ENCODE peak calls at places on chromosomes 3 and 15, in ten cellular contexts. G, E, A, S, P, N, J, R, B and W are unnamed samples.

GRCh38 chr3:37126856-37127255 is 47.5 kb downstream of the LRRFIP2 start:
- DNase-seq in R (no peak), B (no peak), N (no peak), E (no peak), J (no peak), A (no peak), G (no peak), S (no peak), P (no peak), W (no peak)

GRCh38 chr3:106765342-106765741 is 611.9 kb upstream of the CCDC54 start:
- DNase-seq in S (no peak), B (no peak), J (no peak), G (no peak), P (no peak), N (no peak), R (peak; percentile 43), A (peak; percentile 70), E (peak; percentile 93), W (no peak)

GRCh38 chr15:34213690-34214089 is 3.8 kb upstream of the KATNBL1 start:
- DNase-seq in G (no peak), S (no peak), J (no peak), P (no peak), A (no peak), E (no peak), R (no peak), B (no peak), N (no peak), W (no peak)

GRCh38 chr3:158845748-158846350 is 44.0 kb downstream of the MFSD1 start:
- DNase-seq in J (no peak), R (peak; percentile 19), N (no peak), A (no peak), S (peak; percentile 27), P (no peak), E (peak; percentile 28), G (no peak), B (no peak), W (no peak)

GRCh38 chr3:48301814-48302194 is 31.7 kb downstream of the SPINK8 start:
- DNase-seq in A (no peak), P (peak; percentile 17), N (no peak), S (peak; percentile 37), E (peak; percentile 58), R (peak; percentile 54), G (no peak), J (peak; percentile 48), B (no peak), W (no peak)

GRCh38 chr3:55337641-55338174 is 149.4 kb downstream of the WNT5A start:
- DNase-seq in J (no peak), P (no peak), B (no peak), S (no peak), G (no peak), A (no peak), N (no peak), E (no peak), R (no peak), W (no peak)

GRCh38 chr3:125322166-125322565 is 53.0 kb downstream of the ZNF148 start:
- DNase-seq in R (peak; percentile 96), J (no peak), N (no peak), G (no peak), A (no peak), P (peak; percentile 6), S (no peak), E (peak; percentile 49), B (no peak), W (no peak)

GRCh38 chr3:58051196-58051595 is 43.0 kb downstream of the FLNB start:
- DNase-seq in S (no peak), G (no peak), E (peak; percentile 87), J (peak; percentile 79), R (peak; percentile 87), B (no peak), A (peak; percentile 82), N (no peak), P (peak; percentile 58), W (no peak)

GRCh38 chr3:156605686-156606605 is 51.0 kb upstream of the SSR3 start:
- DNase-seq in A (peak; percentile 79), J (peak; percentile 86), E (peak; percentile 82), N (peak; percentile 48), S (peak; percentile 36), B (peak; percentile 67), R (peak; percentile 74), P (no peak), G (peak; percentile 79), W (peak; percentile 71)

GRCh38 chr3:162586591-162586990 is 1090.0 kb downstream of the OTOL1 start:
- DNase-seq in N (no peak), B (no peak), P (no peak), G (no peak), J (no peak), E (peak; percentile 1), S (no peak), R (peak; percentile 62), A (no peak), W (no peak)

GRCh38 chr15:64847448-64847847 is 5.7 kb downstream of the PLEKHO2 start:
- DNase-seq in R (no peak), S (no peak), E (no peak), A (no peak), J (no peak), B (no peak), P (no peak), N (no peak), G (no peak), W (no peak)
- H3K4me3 ChIP-seq in R (no peak overlapping the region), S (no peak overlapping the region), E (no peak overlapping the region), A (no peak overlapping the region), J (no peak overlapping the region), B (no peak overlapping the region), P (no peak overlapping the region), N (no peak overlapping the region), G (peak overlapping the region; percentile 69), W (no peak overlapping the region)

DNA sequence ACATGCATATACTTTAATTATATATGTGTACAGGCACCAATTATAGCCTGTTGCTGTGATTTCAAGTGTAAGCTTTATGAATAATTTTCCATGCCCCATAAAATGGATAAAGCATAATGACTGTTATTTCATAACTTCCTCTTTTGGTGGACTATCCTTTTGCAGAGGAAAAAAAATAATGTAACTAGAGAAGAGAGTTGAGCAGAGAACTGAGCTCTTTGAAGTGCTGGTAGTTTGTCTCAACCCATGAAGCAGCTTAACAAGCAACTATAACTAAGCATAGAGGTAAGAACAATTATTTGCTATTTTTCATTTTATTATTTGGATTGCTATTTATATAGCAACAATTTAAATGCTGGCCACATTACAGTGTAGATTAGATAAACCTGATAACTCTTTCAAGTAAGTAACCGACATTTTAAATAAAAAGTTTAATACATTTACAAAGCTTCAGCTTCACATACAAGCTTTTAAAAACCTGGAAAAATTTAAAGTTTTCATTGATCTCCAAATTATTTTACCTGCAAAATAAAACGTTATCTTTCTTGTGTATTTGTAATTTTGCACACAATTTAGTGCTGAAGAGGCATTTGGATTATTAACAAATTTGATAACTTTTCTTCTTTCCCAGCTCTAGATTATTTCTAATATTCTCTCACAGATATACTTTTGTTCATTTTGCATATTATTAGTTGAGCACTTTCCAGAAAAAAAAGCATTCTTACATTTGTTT is 24.4 kb upstream of the MBNL1 start:
- DNase-seq in A (no peak), B (no peak), E (no peak), R (no peak), G (no peak), J (no peak), S (no peak), N (no peak), P (no peak), W (no peak)
- H3K4me3 ChIP-seq in A (no peak overlapping the region), B (no peak overlapping the region), E (no peak overlapping the region), R (no peak overlapping the region), G (peak overlapping the region; percentile 35), J (peak overlapping the region; percentile 30), S (no peak overlapping the region), N (no peak overlapping the region), P (no peak overlapping the region), W (no peak overlapping the region)

GRCh38 chr15:70775160-70775559 is 11.8 kb upstream of the UACA start:
- DNase-seq in G (no peak), S (no peak), N (no peak), A (no peak), B (no peak), R (peak; percentile 62), E (peak; percentile 72), P (no peak), J (no peak), W (no peak)

GRCh38 chr15:70777156-70777926 is 14.0 kb upstream of the UACA start:
- DNase-seq in S (no peak), B (no peak), E (no peak), R (no peak), J (no peak), A (no peak), G (no peak), P (no peak), N (no peak), W (no peak)

GRCh38 chr15:70783041-70783440 is 19.7 kb upstream of the UACA start:
- DNase-seq in N (no peak), E (no peak), P (no peak), J (no peak), S (no peak), R (no peak), A (no peak), B (no peak), G (no peak), W (no peak)

GRCh38 chr15:70781236-70781635 is 17.9 kb upstream of the UACA start:
- DNase-seq in J (no peak), A (no peak), B (no peak), G (no peak), N (no peak), S (no peak), R (no peak), E (no peak), P (no peak), W (no peak)

DNA sequence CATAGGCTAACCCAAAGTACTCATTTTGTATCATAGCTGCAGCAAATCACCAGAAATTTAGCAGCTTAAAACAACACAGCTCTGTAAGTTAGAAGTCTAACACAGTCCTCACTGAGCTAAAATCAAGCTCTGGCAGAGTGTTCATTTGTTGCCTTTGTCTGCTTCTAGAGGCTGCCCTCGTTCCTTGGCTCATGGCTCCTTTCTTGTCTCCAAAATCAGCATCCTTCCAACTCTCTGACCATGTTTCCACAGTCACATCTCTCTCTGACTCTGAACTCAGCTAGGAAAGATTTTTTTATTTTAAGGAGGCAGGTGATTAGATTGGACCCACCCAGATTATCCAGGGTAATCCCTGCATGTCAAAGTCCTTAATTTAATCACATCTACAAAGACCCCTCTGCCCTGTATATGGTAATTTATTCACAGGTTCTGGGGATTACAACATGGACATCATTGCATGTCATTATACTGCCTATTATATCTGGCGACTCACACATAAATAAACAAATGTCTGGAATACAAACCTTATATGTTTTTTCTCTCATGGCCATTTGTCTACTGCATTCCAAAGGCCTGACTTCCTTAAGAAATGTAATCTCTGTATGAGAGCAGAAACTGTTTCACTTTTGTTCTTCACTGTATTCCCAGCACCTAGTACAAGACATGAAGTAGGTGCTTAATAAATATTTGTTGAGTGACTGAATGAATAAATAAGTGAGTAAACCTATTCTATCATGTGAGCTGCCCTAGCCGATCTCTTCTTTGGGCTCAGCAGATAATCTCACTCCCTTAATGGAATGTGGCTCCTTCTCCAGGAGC is 15.1 kb upstream of the UACA start:
- DNase-seq in N (no peak), A (no peak), B (no peak), J (no peak), P (no peak), E (peak; percentile 60), S (no peak), G (no peak), R (peak; percentile 79), W (no peak)
- H3K4me3 ChIP-seq in N (no peak overlapping the region), A (no peak overlapping the region), B (no peak overlapping the region), J (no peak overlapping the region), P (no peak overlapping the region), E (no peak overlapping the region), S (no peak overlapping the region), G (no peak overlapping the region), R (no peak overlapping the region), W (no peak overlapping the region)

DNA sequence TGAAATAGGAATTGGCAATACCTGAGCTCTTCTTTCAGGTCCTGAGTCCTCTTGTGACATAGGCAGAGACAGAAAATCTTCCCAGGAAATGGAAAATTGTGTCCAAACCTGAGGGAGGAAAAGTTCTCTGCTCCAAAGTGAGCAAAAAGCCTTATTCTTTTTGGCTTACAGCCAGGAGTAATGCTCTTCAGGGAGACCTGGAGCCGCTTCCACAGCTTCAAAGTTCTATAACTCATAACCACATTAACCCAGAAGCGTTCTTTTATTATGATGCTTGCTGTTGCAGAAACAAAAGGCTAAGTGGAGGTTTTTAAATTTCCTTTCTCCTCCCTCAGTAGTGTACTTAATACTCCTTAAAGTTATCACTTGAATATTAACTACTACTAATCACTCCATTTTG is 621 bp downstream of the IGSF10 start:
- DNase-seq in G (no peak), J (no peak), B (no peak), P (no peak), E (peak; percentile 30), S (no peak), A (no peak), N (no peak), R (peak; percentile 5), W (no peak)
- H3K4me3 ChIP-seq in G (peak overlapping the region; percentile 32), J (peak overlapping the region; percentile 55), B (peak overlapping the region; percentile 34), P (no peak overlapping the region), E (peak overlapping the region; percentile 63), S (peak overlapping the region; percentile 19), A (peak overlapping the region; percentile 61), N (peak overlapping the region; percentile 50), R (no peak overlapping the region), W (peak overlapping the region; percentile 52)